ENCODE peak calls at places on chromosomes 11 and 22, in five cellular contexts. G is hepatocyte, L is foreskin fibroblast, A is cardiac fibroblast, J is lower leg skin. F is an unnamed sample.

GRCh38 chr22:37563153-37564081 is 3.1 kb downstream of the CDC42EP1 start:
- DNase-seq in G (peak), L (peak), A (peak), J (peak), F (peak)

GRCh38 chr11:76777325-76777724 is 5.8 kb upstream of the TSKU start:
- DNase-seq in L (no peak), G (no peak), J (no peak), A (no peak), F (no peak)

GRCh38 chr11:46537851-46538295 is 56.0 kb downstream of the AMBRA1 start:
- DNase-seq in J (peak), G (peak), L (peak), A (peak), F (no peak)

GRCh38 chr11:125945011-125945796 is 640 bp upstream of the VSIG10L2 start:
- DNase-seq in G (no peak), A (no peak), J (no peak), L (no peak), F (no peak)

GRCh38 chr11:2793781-2794418 is 91.7 kb downstream of the CDKN1C start:
- DNase-seq in J (no peak), G (no peak), A (no peak), L (no peak), F (no peak)

GRCh38 chr11:86621854-86622253 is 50.6 kb downstream of the ME3 start:
- DNase-seq in A (no peak), G (no peak), L (no peak), J (no peak), F (no peak)

GRCh38 chr22:36318442-36318841 is 65.5 kb downstream of the APOL1 start:
- DNase-seq in L (no peak), J (no peak), A (no peak), G (no peak), F (no peak)

GRCh38 chr11:87421422-87421821 is 383.7 kb downstream of the TMEM135 start:
- DNase-seq in J (peak), G (peak), A (peak), L (peak), F (no peak)

GRCh38 chr11:63770763-63771162 is 2.2 kb upstream of the ZFTA start:
- DNase-seq in L (no peak), J (no peak), A (no peak), G (no peak), F (no peak)

GRCh38 chr22:49966716-49967332 is 6.3 kb downstream of the PIM3 start:
- DNase-seq in A (peak), J (peak), G (peak), L (peak), F (no peak)

GRCh38 chr11:105092255-105093239 is 47.0 kb downstream of the CARD18 start:
- DNase-seq in J (no peak), G (no peak), L (no peak), A (peak), F (no peak)

GRCh38 chr22:43182726-43183125 is 4.2 kb downstream of the TTLL12 start:
- DNase-seq in L (no peak), J (no peak), G (no peak), A (no peak), F (no peak)

GRCh38 chr11:14042686-14043440 is 80.3 kb downstream of the SPON1 start:
- DNase-seq in A (no peak), G (no peak), L (no peak), J (no peak), F (no peak)

GRCh38 chr11:34603129-34604001 is 17.5 kb upstream of the EHF start:
- DNase-seq in J (no peak), G (peak), A (no peak), L (no peak), F (no peak)

GRCh38 chr11:64607381-64608259 is 16.6 kb downstream of the SLC22A12 start:
- DNase-seq in A (peak), G (no peak), L (peak), J (no peak), F (no peak)

GRCh38 chr22:21031545-21032036 is 770 bp downstream of the SLC7A4 start:
- DNase-seq in L (no peak), A (no peak), G (no peak), J (no peak), F (no peak)

GRCh38 chr11:75667268-75667830 is 1.5 kb downstream of the MAP6 start:
- DNase-seq in J (no peak), G (peak), A (no peak), L (no peak), F (no peak)

GRCh38 chr11:27217948-27218410 is 145.0 kb downstream of the CCDC34 start:
- DNase-seq in L (peak), A (peak), G (no peak), J (no peak), F (peak)

GRCh38 chr11:26607725-26608506 is 35.9 kb upstream of the MUC15 start:
- DNase-seq in A (no peak), G (no peak), L (no peak), J (no peak), F (no peak)

GRCh38 chr11:130145975-130146776 is 13.4 kb upstream of the ST14 start:
- DNase-seq in L (peak), J (no peak), G (peak), A (no peak), F (no peak)

GRCh38 chr22:35043251-35043931 is 22.6 kb upstream of the ISX start:
- DNase-seq in G (no peak), A (no peak), J (no peak), L (no peak), F (no peak)

GRCh38 chr11:122440783-122441701 is 214.5 kb upstream of the UBASH3B start:
- DNase-seq in J (peak), G (peak), A (peak), L (peak), F (no peak)

DNA sequence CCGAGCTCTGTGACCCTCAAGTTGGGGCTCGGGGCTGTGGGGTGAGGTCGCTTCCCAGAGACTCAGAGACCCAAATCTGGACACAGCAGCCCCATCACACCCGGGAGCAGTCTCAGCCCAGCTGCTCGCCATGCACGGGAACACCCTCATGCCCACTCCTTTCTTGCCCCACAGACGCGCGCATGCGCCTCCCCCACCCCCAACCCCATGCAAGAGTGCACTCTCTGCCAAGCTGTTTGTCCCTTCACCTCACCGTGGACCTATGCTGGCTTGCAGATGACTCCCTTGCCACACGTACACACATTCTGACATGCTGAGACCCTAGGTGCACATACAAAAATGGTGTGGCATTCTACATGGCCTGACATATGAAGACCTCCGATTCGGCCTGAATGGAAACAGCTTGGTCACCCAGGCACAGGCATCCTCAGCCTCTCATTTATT is 500 bp upstream of the CD248 start:
- DNase-seq in A (peak), G (peak), L (peak), J (no peak), F (no peak)
- H3K4me3 ChIP-seq in A (no peak), G (no peak), L (peak), J (no peak), F (peak)

GRCh38 chr11:113730887-113731726 is 25.0 kb upstream of the TMPRSS5 start:
- DNase-seq in A (peak), J (no peak), G (peak), L (peak), F (peak)
- TF ChIP-seq CTCF in A (peak), J (no peak), G (peak), L (peak), F (peak)

GRCh38 chr22:32531955-32532818 is 57.6 kb downstream of the FBXO7 start:
- DNase-seq in G (peak), A (peak), J (peak), L (peak), F (peak)
- H3K4me3 ChIP-seq in G (no peak), A (no peak), J (no peak), L (no peak), F (no peak)

DNA sequence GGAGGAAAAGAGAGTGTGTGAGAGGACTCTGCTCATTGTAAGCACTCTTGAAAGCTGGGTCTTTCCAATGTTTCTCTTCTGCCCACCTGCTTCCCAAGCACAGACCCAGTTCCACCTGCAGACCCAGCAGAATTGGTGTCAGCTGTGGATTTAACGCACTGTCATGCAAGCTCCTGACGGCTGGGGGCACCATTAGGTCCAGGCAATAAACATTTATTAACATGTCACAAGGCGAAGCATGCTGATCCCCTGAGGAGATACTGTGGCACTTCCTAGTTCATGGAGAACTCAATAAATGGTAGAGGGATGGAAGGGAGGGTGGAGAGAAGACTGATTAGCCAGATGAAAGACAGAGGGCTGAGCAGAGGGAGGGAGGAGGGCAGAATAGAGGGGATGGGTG is 68.3 kb upstream of the TSPAN18 start:
- DNase-seq in J (no peak), L (peak), G (peak), A (peak), F (no peak)
- TF ChIP-seq CTCF in J (no peak), L (no peak), G (peak), A (peak), F (peak)

GRCh38 chr11:68870470-68870869 is 28.8 kb upstream of the CPT1A start:
- DNase-seq in L (no peak), A (peak), G (no peak), J (no peak), F (no peak)
- H3K4me3 ChIP-seq in L (peak), A (peak), G (peak), J (no peak), F (peak)

GRCh38 chr11:78374917-78375316 is 42.7 kb downstream of the GAB2 start:
- DNase-seq in L (no peak), J (no peak), A (no peak), G (no peak), F (no peak)
- TF ChIP-seq CTCF in L (no peak), J (no peak), A (no peak), G (no peak), F (no peak)

GRCh38 chr11:97279341-97279740 is 889.5 kb downstream of the JRKL start:
- DNase-seq in L (no peak), A (no peak), G (no peak), J (no peak), F (no peak)
- H3K4me3 ChIP-seq in L (no peak), A (no peak), G (no peak), J (no peak), F (no peak)

DNA sequence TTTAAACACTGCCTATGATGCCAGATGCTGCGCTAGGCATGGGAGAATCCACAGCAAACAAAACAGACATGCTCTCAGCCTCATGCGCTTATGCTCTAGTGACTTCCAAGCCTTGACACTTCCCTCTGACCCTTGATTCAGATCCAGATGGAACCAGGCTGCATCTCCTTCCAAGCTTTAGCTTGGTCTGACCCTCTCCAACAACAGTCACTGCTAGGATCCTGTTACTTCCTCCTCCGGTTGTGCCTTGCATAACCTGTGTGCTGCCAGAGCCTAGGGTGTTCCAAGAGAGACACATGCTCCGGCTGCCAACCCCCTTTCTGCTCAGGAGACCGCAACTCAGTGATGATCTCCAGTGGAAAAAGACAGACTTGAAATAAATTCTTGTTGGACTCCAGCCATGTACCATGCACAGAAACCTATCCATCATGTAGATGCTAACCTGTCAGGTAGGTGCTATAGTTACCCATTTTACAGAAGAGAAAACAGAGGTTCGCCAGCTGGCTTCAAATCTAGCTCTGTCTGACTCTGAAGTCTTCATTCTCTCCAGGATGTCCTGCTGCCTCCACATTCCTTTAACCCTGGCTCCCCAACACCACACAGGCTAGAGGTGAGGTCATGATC is 136.3 kb upstream of the TEAD1 start:
- DNase-seq in L (peak), G (no peak), A (peak), J (no peak), F (no peak)
- TF ChIP-seq CTCF in L (no peak), G (no peak), A (no peak), J (no peak), F (no peak)

GRCh38 chr11:118688851-118689502 is 9.5 kb upstream of the TREH start:
- DNase-seq in J (no peak), L (no peak), A (no peak), G (no peak), F (no peak)
- H3K4me3 ChIP-seq in J (no peak), L (no peak), A (peak), G (no peak), F (no peak)

F was measured in AG04449.